ENCODE peak calls at places on chromosomes 4 and X, in six cellular contexts. S, R, Q, Z, H and O are unnamed samples.

GRCh38 chr4:7634611-7635010 is 199.9 kb upstream of the PSAPL1 start:
- DNase-seq in Q (no peak), Z (no peak), R (no peak), H (no peak), S (no peak), O (no peak)

GRCh38 chr4:16118090-16118489 is 34.3 kb upstream of the PROM1 start:
- DNase-seq in H (no peak), R (no peak), S (no peak), Q (no peak), Z (no peak), O (no peak)

GRCh38 chr4:3867403-3868100 is 101.4 kb downstream of the ADRA2C start:
- DNase-seq in H (no peak), Z (peak), Q (no peak), R (no peak), S (no peak), O (no peak)

GRCh38 chrX:44975666-44976263 is 102.8 kb downstream of the KDM6A start:
- DNase-seq in Z (no peak), Q (no peak), R (no peak), H (no peak), S (no peak), O (no peak)

GRCh38 chr4:61427818-61428495 is 227.8 kb downstream of the ADGRL3 start:
- DNase-seq in Q (no peak), R (no peak), S (no peak), Z (no peak), H (no peak), O (no peak)

GRCh38 chrX:33086886-33087285 is 124.5 kb downstream of the DMD start:
- DNase-seq in Z (no peak), Q (no peak), S (no peak), R (no peak), H (no peak), O (no peak)

GRCh38 chr4:150609131-150609530 is 27.2 kb downstream of the MAB21L2 start:
- DNase-seq in H (no peak), S (no peak), Z (no peak), R (no peak), Q (no peak), O (no peak)

GRCh38 chr4:73859614-73860088 is 6.6 kb downstream of the PF4V1 start:
- DNase-seq in S (no peak), H (no peak), Z (no peak), Q (no peak), R (peak), O (no peak)

GRCh38 chrX:4764888-4765287 is 1051.4 kb upstream of the PRKX start:
- DNase-seq in S (no peak), Q (no peak), R (no peak), H (no peak), Z (no peak), O (no peak)

GRCh38 chrX:29872831-29873230 is 342.5 kb upstream of the MAGEB2 start:
- DNase-seq in R (no peak), H (no peak), S (no peak), Z (no peak), Q (no peak), O (no peak)

GRCh38 chr4:67702166-67702565 is 1.2 kb upstream of the UBA6 start:
- DNase-seq in R (no peak), Z (no peak), Q (no peak), S (no peak), H (no peak), O (no peak)

GRCh38 chrX:40511258-40511657 is 69.5 kb upstream of the ATP6AP2 start:
- DNase-seq in Q (no peak), H (no peak), Z (no peak), S (no peak), R (no peak), O (no peak)

GRCh38 chr4:2634014-2634413 is 97.6 kb downstream of the FAM193A start:
- DNase-seq in H (no peak), Q (no peak), R (no peak), Z (no peak), S (no peak), O (no peak)

GRCh38 chr4:56728512-56728911 is 47.4 kb upstream of the HOPX start:
- DNase-seq in H (peak), Q (no peak), S (peak), R (peak), Z (no peak), O (peak)

GRCh38 chr4:26807330-26807729 is 53.3 kb upstream of the STIM2 start:
- DNase-seq in Z (no peak), Q (no peak), S (no peak), H (no peak), R (no peak), O (no peak)